ENCODE peak calls at places on chromosomes 2 and 18, in nine cellular contexts. F is NCI-H345, S is fibroblast of villous mesenchyme, P is dorsolateral prefrontal cortex, L is germinal center, I is T-helper 1 cell, H is A172, E is AG20443, M is hepatocyte. V is an unnamed sample.
A peak's percentile ranks its signal among the peaks of the same experiment; 100 is the strongest.

GRCh38 chr2:99398303-99398702 is 61.1 kb downstream of the EIF5B start:
- DNase-seq in S (no peak), P (no peak), M (no peak), I (no peak), H (no peak), F (no peak), E (no peak), L (no peak), V (no peak)

GRCh38 chr2:39380525-39381150 is 56.4 kb downstream of the MAP4K3 start:
- DNase-seq in E (no peak), L (no peak), S (peak; percentile 68), I (no peak), F (no peak), M (no peak), H (no peak), P (no peak), V (peak; percentile 60)

GRCh38 chr2:46073540-46074018 is 223.6 kb upstream of the EPAS1 start:
- DNase-seq in P (no peak), H (peak; percentile 98), L (no peak), S (peak; percentile 98), F (no peak), E (peak; percentile 89), M (peak; percentile 41), I (no peak), V (peak; percentile 93)

GRCh38 chr2:16553222-16553621 is 112.4 kb downstream of the CYRIA start:
- DNase-seq in H (peak; percentile 41), M (peak; percentile 68), P (no peak), F (peak; percentile 40), E (peak; percentile 22), L (peak; percentile 11), S (peak; percentile 44), I (peak; percentile 4), V (no peak)

GRCh38 chr2:181810823-181811695 is 80.5 kb upstream of the ITPRID2 start:
- DNase-seq in S (peak; percentile 86), M (peak; percentile 56), P (no peak), F (no peak), H (peak; percentile 99), L (no peak), E (peak; percentile 49), I (no peak), V (peak; percentile 95)

GRCh38 chr2:67856866-67857265 is 205.9 kb downstream of the C1D start:
- DNase-seq in L (no peak), P (no peak), S (no peak), F (no peak), I (no peak), M (no peak), E (no peak), H (no peak), V (no peak)

GRCh38 chr2:109516445-109517117 is 97.2 kb downstream of the SEPTIN10 start:
- DNase-seq in I (peak; percentile 8), L (no peak), H (peak; percentile 53), E (peak; percentile 69), S (peak; percentile 48), M (peak; percentile 81), F (peak; percentile 47), P (no peak), V (peak; percentile 21)

GRCh38 chr2:204544961-204545860 is at the start of gene PARD3B:
- DNase-seq in S (peak; percentile 66), E (peak; percentile 88), I (peak; percentile 23), F (peak; percentile 71), P (no peak), H (peak; percentile 54), L (peak; percentile 19), M (peak; percentile 87), V (peak; percentile 47)

GRCh38 chr18:69636529-69637301 is 236.0 kb downstream of the DOK6 start:
- DNase-seq in L (no peak), S (no peak), H (no peak), P (no peak), E (no peak), F (no peak), I (peak; percentile 3), M (no peak), V (no peak)

GRCh38 chr2:100767224-100767653 is 52.7 kb upstream of the NPAS2 start:
- DNase-seq in M (no peak), L (no peak), F (no peak), H (peak; percentile 90), I (no peak), P (no peak), E (peak; percentile 67), S (peak; percentile 80), V (peak; percentile 64)

GRCh38 chr2:31260870-31261269 is 26.9 kb downstream of the EHD3 start:
- DNase-seq in S (no peak), P (no peak), H (no peak), L (no peak), I (no peak), F (no peak), M (no peak), E (no peak), V (no peak)

GRCh38 chr2:158969717-158970521 is 1.5 kb downstream of the TANC1 start:
- DNase-seq in S (peak; percentile 76), E (peak; percentile 45), L (no peak), I (no peak), M (peak; percentile 57), F (no peak), H (peak; percentile 41), P (no peak), V (peak; percentile 32)

GRCh38 chr18:45567123-45567522 is 48.2 kb upstream of the SLC14A2 start:
- DNase-seq in H (no peak), L (no peak), M (peak; percentile 49), I (no peak), P (no peak), F (no peak), E (peak; percentile 64), S (peak; percentile 80), V (peak; percentile 51)

GRCh38 chr2:65103013-65103720 is 26.7 kb downstream of the RAB1A start:
- DNase-seq in H (no peak), F (no peak), L (no peak), S (peak; percentile 19), E (no peak), M (no peak), I (no peak), P (no peak), V (no peak)

GRCh38 chr2:221075203-221075602 is 496.9 kb downstream of the EPHA4 start:
- DNase-seq in F (no peak), H (peak; percentile 40), E (peak; percentile 54), S (no peak), L (no peak), P (no peak), I (no peak), M (no peak), V (peak; percentile 21)

GRCh38 chr2:204776781-204777559 is 231.7 kb downstream of the PARD3B start:
- DNase-seq in E (peak; percentile 9), P (no peak), H (no peak), L (no peak), S (peak; percentile 49), I (no peak), F (no peak), M (no peak), V (peak; percentile 92)

GRCh38 chr18:45731706-45732105 is 7.7 kb downstream of the SLC14A1 start:
- DNase-seq in F (no peak), H (no peak), L (no peak), E (no peak), I (no peak), P (no peak), S (peak; percentile 32), M (no peak), V (peak; percentile 21)

GRCh38 chr18:54119524-54120019 is 104.9 kb downstream of the MBD2 start:
- DNase-seq in M (peak; percentile 76), F (peak; percentile 60), L (peak; percentile 31), I (peak; percentile 54), H (peak; percentile 42), P (no peak), S (peak; percentile 64), E (peak; percentile 57), V (peak; percentile 60)

GRCh38 chr18:30512872-30513271 is 529.7 kb downstream of the DSC3 start:
- DNase-seq in I (no peak), L (no peak), S (no peak), P (no peak), E (no peak), F (no peak), M (no peak), H (no peak), V (no peak)

GRCh38 chr18:38353149-38353548 is 787.6 kb upstream of the CELF4 start:
- DNase-seq in L (no peak), I (no peak), F (no peak), S (no peak), M (no peak), P (no peak), H (no peak), E (no peak), V (no peak)

GRCh38 chr2:195411219-195411687 is 245.8 kb upstream of the SLC39A10 start:
- DNase-seq in L (no peak), M (no peak), E (peak; percentile 49), I (no peak), F (no peak), H (peak; percentile 94), P (no peak), S (peak; percentile 58), V (peak; percentile 85)

GRCh38 chr2:26887142-26887541 is 39.2 kb downstream of the DPYSL5 start:
- DNase-seq in L (peak; percentile 55), E (no peak), I (no peak), M (peak; percentile 1), H (no peak), P (no peak), F (no peak), S (no peak), V (no peak)

GRCh38 chr2:152925540-152926448 is 207.4 kb downstream of the ARL6IP6 start:
- DNase-seq in L (peak; percentile 21), F (peak; percentile 76), H (peak; percentile 78), I (peak; percentile 29), P (no peak), M (peak; percentile 81), S (peak; percentile 55), E (peak; percentile 57), V (peak; percentile 15)

GRCh38 chr2:211103989-211104388 is 547.6 kb downstream of the CPS1 start:
- DNase-seq in L (no peak), S (no peak), P (no peak), E (no peak), H (peak; percentile 16), F (peak; percentile 29), M (peak; percentile 10), I (no peak), V (peak; percentile 11)

GRCh38 chr2:217794133-217794986 is 208.4 kb downstream of the TNS1 start:
- DNase-seq in S (no peak), P (no peak), M (no peak), F (no peak), I (no peak), E (peak; percentile 3), L (no peak), H (no peak), V (no peak)

GRCh38 chr18:79800353-79801180 is 2.8 kb downstream of the KCNG2 start:
- DNase-seq in S (no peak), L (no peak), E (no peak), P (no peak), M (no peak), H (no peak), F (no peak), I (no peak), V (no peak)

GRCh38 chr18:26930630-26931029 is 65.1 kb upstream of the AQP4 start:
- DNase-seq in P (no peak), I (no peak), E (no peak), H (no peak), L (no peak), M (no peak), F (no peak), S (no peak), V (no peak)

GRCh38 chr18:43158381-43158780 is 42.9 kb upstream of the RIT2 start:
- DNase-seq in L (no peak), E (no peak), F (no peak), P (no peak), H (no peak), S (no peak), I (no peak), M (no peak), V (no peak)

GRCh38 chr2:171855401-171855800 is 38.6 kb downstream of the SLC25A12 start:
- DNase-seq in E (peak; percentile 57), H (no peak), M (no peak), P (no peak), S (peak; percentile 22), I (no peak), L (no peak), F (no peak), V (peak; percentile 65)

GRCh38 chr18:54140641-54141040 is 83.8 kb downstream of the MBD2 start:
- DNase-seq in P (no peak), L (no peak), F (no peak), M (no peak), S (no peak), H (no peak), E (peak; percentile 30), I (no peak), V (peak; percentile 31)

GRCh38 chr18:60372141-60372540 is 434 bp downstream of the MC4R start:
- DNase-seq in S (no peak), F (no peak), L (no peak), I (no peak), E (no peak), H (no peak), M (no peak), P (no peak), V (no peak)